ENCODE peak calls at places on chromosomes 16 and 17, in six cellular contexts. One of them, this sample, is unnamed.

GRCh38 chr17:22695228-22695619 is 1002.9 kb downstream of the KCNJ18 start:
- DNase-seq in breast epithelium: no peak
- DNase-seq in small intestine: no peak
- DNase-seq in left lung: no peak
- DNase-seq in BJ: no peak
- DNase-seq in aorta: no peak
- DNase-seq in this sample: no peak

GRCh38 chr16:85216522-85217375 is 104.5 kb upstream of the CIBAR2 start:
- DNase-seq in BJ: no peak
- DNase-seq in left lung: no peak
- DNase-seq in aorta: no peak
- DNase-seq in breast epithelium: no peak
- DNase-seq in small intestine: no peak
- DNase-seq in this sample: no peak

GRCh38 chr17:76179496-76180467 is 38.7 kb upstream of the FOXJ1 start:
- DNase-seq in small intestine: peak; percentile 41
- DNase-seq in BJ: no peak
- DNase-seq in aorta: no peak
- DNase-seq in breast epithelium: no peak
- DNase-seq in left lung: no peak
- DNase-seq in this sample: no peak

GRCh38 chr17:59369026-59369724 is 37.7 kb downstream of the YPEL2 start:
- DNase-seq in breast epithelium: no peak
- DNase-seq in BJ: no peak
- DNase-seq in aorta: no peak
- DNase-seq in left lung: no peak
- DNase-seq in small intestine: no peak
- DNase-seq in this sample: no peak

GRCh38 chr16:63719926-63720325 is 1401.9 kb downstream of the CDH11 start:
- DNase-seq in BJ: no peak
- DNase-seq in breast epithelium: no peak
- DNase-seq in left lung: no peak
- DNase-seq in small intestine: peak; percentile 91
- DNase-seq in aorta: no peak
- DNase-seq in this sample: no peak

GRCh38 chr17:72388765-72389473 is 268.1 kb downstream of the SOX9 start:
- DNase-seq in aorta: no peak
- DNase-seq in small intestine: no peak
- DNase-seq in BJ: no peak
- DNase-seq in left lung: no peak
- DNase-seq in breast epithelium: no peak
- DNase-seq in this sample: no peak

GRCh38 chr17:8475820-8476219 is 40.1 kb downstream of the NDEL1 start:
- DNase-seq in BJ: no peak
- DNase-seq in small intestine: no peak
- DNase-seq in aorta: peak; percentile 30
- DNase-seq in left lung: no peak
- DNase-seq in breast epithelium: no peak
- DNase-seq in this sample: no peak

GRCh38 chr16:84065536-84066132 is 23.0 kb upstream of the SLC38A8 start:
- DNase-seq in breast epithelium: no peak
- DNase-seq in BJ: no peak
- DNase-seq in aorta: no peak
- DNase-seq in small intestine: peak; percentile 68
- DNase-seq in left lung: no peak
- DNase-seq in this sample: peak; percentile 14

GRCh38 chr17:4808378-4808767 is 1.4 kb downstream of the PLD2 start:
- DNase-seq in BJ: no peak
- DNase-seq in aorta: peak; percentile 63
- DNase-seq in small intestine: no peak
- DNase-seq in breast epithelium: peak; percentile 80
- DNase-seq in left lung: no peak
- DNase-seq in this sample: no peak

GRCh38 chr16:78729687-78730086 is 630.2 kb downstream of the WWOX start:
- DNase-seq in BJ: no peak
- DNase-seq in left lung: no peak
- DNase-seq in small intestine: no peak
- DNase-seq in breast epithelium: no peak
- DNase-seq in aorta: no peak
- DNase-seq in this sample: no peak

GRCh38 chr16:79408355-79408754 is 192.2 kb downstream of the MAF start:
- DNase-seq in left lung: no peak
- DNase-seq in breast epithelium: no peak
- DNase-seq in BJ: no peak
- DNase-seq in small intestine: no peak
- DNase-seq in aorta: no peak
- DNase-seq in this sample: no peak

GRCh38 chr16:75244225-75244792 is 7.1 kb downstream of the BCAR1 start:
- DNase-seq in left lung: peak; percentile 60
- DNase-seq in breast epithelium: no peak
- DNase-seq in aorta: peak; percentile 92
- DNase-seq in small intestine: no peak
- DNase-seq in BJ: no peak
- DNase-seq in this sample: no peak
- H3K36me3 ChIP-seq in left lung: no peaks in the 10 kb centered on the region
- H3K36me3 ChIP-seq in breast epithelium: no peaks in the 10 kb centered on the region
- H3K36me3 ChIP-seq in aorta: no peaks in the 10 kb centered on the region
- H3K36me3 ChIP-seq in small intestine: no peaks in the 10 kb centered on the region
- H3K36me3 ChIP-seq in BJ: peaks cover 38% of the 10 kb centered on the region
- H3K36me3 ChIP-seq in this sample: no peaks in the 10 kb centered on the region

DNA sequence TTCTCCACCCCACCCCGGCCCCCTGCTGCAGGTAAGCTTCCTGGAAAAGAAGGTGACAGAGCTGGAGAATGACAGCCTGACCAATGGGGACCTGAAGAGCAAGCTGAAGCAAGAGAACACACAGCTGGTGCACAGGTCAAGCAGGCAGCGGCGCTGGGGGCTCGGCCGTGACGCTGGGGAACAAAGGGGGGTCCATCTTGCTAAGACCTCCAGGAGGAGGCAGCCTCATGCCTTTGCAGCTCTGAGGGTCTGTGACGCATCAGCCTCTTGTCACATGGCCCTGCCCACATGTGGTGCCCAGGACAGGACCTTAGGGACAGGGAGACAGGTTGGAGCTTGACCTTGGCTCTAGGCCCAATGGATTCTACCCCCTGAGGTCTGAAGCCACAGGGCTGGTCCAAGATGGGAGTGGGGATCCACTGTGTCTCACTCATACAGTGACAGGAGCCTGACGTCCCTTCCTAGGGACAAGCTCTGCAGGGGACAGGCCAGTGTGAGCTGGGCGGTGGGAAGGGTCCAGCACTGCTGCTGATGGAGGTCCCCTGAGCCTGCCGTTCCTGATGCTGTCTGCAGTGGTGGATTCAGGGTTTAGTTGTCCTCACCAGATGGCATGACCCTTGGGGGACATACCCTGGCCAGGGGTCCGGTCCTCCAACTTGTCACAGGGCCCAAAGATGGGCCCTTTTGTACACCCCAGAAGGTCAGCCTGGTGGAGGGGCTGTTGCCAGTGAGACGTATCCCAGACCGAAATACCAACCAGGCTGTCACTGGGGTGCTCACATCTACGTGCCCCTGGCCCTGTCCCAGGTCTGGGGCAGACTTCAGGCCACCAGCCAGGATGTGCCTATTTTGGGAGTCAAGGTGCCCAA is 132.6 kb downstream of the RAB11FIP4 start:
- DNase-seq in small intestine: no peak
- DNase-seq in BJ: no peak
- DNase-seq in left lung: no peak
- DNase-seq in aorta: no peak
- DNase-seq in breast epithelium: no peak
- DNase-seq in this sample: no peak
- H3K36me3 ChIP-seq in small intestine: peaks cover 11% of the 10 kb centered on the region
- H3K36me3 ChIP-seq in BJ: no peaks in the 10 kb centered on the region
- H3K36me3 ChIP-seq in left lung: no peaks in the 10 kb centered on the region
- H3K36me3 ChIP-seq in aorta: no peaks in the 10 kb centered on the region
- H3K36me3 ChIP-seq in breast epithelium: no peaks in the 10 kb centered on the region
- H3K36me3 ChIP-seq in this sample: no peaks in the 10 kb centered on the region

GRCh38 chr16:22353933-22354541 is 20.4 kb downstream of the CDR2 start:
- DNase-seq in aorta: no peak
- DNase-seq in left lung: no peak
- DNase-seq in breast epithelium: no peak
- DNase-seq in small intestine: peak; percentile 35
- DNase-seq in BJ: no peak
- DNase-seq in this sample: peak; percentile 65

GRCh38 chr16:22353188-22353919 is 21.1 kb downstream of the CDR2 start:
- DNase-seq in small intestine: peak; percentile 94
- DNase-seq in left lung: no peak
- DNase-seq in aorta: no peak
- DNase-seq in breast epithelium: no peak
- DNase-seq in BJ: peak; percentile 86
- DNase-seq in this sample: no peak

GRCh38 chr16:22352119-22352518 is 22.3 kb downstream of the CDR2 start:
- DNase-seq in BJ: no peak
- DNase-seq in aorta: no peak
- DNase-seq in breast epithelium: no peak
- DNase-seq in left lung: no peak
- DNase-seq in small intestine: no peak
- DNase-seq in this sample: no peak

GRCh38 chr16:22355487-22355908 is 18.9 kb downstream of the CDR2 start:
- DNase-seq in BJ: no peak
- DNase-seq in left lung: no peak
- DNase-seq in small intestine: no peak
- DNase-seq in aorta: no peak
- DNase-seq in breast epithelium: no peak
- DNase-seq in this sample: no peak

GRCh38 chr16:22352726-22353125 is 21.7 kb downstream of the CDR2 start:
- DNase-seq in left lung: no peak
- DNase-seq in small intestine: no peak
- DNase-seq in breast epithelium: no peak
- DNase-seq in aorta: no peak
- DNase-seq in BJ: no peak
- DNase-seq in this sample: no peak
- H3K36me3 ChIP-seq in left lung: no peaks in the 10 kb centered on the region
- H3K36me3 ChIP-seq in small intestine: peaks cover 3% of the 10 kb centered on the region
- H3K36me3 ChIP-seq in breast epithelium: no peaks in the 10 kb centered on the region
- H3K36me3 ChIP-seq in aorta: peaks cover 4% of the 10 kb centered on the region
- H3K36me3 ChIP-seq in BJ: peaks cover 10% of the 10 kb centered on the region
- H3K36me3 ChIP-seq in this sample: peaks cover 2% of the 10 kb centered on the region

DNA sequence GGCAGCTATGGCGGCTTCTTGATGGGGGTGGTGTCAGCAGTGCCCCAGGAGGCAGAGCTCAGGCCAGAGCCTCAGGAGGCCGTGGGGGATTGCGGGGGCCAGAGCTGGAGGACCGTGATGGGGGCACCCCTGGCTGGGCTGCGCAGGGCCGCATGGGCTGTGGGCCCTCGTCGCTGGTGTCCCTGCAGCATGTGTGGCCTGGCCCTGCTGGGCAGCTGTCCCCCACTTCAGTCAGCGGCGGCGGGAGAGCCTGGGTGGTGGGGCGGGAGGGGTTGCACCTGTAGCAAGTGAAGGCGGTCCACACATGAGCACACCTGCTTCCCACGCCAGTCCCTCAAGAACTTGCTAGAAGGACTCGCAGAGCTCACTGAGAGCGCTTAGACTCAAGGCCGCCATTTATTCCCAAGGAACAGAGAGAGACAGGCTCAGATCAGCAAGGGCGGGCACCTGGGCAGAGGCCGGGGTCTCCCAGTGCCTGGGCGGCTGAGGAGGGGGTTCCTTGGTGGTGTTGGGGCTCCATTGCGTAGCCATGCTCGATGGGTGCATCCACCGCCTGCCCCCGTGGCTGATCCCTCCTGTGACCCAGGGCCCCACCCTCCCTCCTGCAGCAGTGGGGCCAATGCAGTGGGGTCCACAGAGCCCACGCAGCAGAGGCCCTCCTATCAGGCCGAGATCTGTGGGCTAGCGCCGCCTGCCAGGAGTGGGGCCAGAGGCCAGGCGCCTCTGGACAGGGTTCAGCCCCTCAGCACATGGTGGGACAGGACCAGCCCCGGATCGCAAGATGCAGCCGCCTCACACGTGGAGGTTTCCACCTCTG is 15.7 kb downstream of the PRSS27 start:
- DNase-seq in small intestine: no peak
- DNase-seq in left lung: peak; percentile 67
- DNase-seq in BJ: no peak
- DNase-seq in aorta: no peak
- DNase-seq in breast epithelium: no peak
- DNase-seq in this sample: no peak
- H3K36me3 ChIP-seq in small intestine: peaks cover 15% of the 10 kb centered on the region
- H3K36me3 ChIP-seq in left lung: no peaks in the 10 kb centered on the region
- H3K36me3 ChIP-seq in BJ: peaks cover 32% of the 10 kb centered on the region
- H3K36me3 ChIP-seq in aorta: peaks cover 4% of the 10 kb centered on the region
- H3K36me3 ChIP-seq in breast epithelium: peaks cover 23% of the 10 kb centered on the region
- H3K36me3 ChIP-seq in this sample: peaks cover 1% of the 10 kb centered on the region

GRCh38 chr16:89556750-89557149 is 3.7 kb upstream of the RPL13 start:
- DNase-seq in small intestine: no peak
- DNase-seq in breast epithelium: no peak
- DNase-seq in left lung: no peak
- DNase-seq in aorta: no peak
- DNase-seq in BJ: no peak
- DNase-seq in this sample: no peak
- H3K36me3 ChIP-seq in small intestine: no peaks in the 10 kb centered on the region
- H3K36me3 ChIP-seq in breast epithelium: peaks cover 5% of the 10 kb centered on the region
- H3K36me3 ChIP-seq in left lung: no peaks in the 10 kb centered on the region
- H3K36me3 ChIP-seq in aorta: peaks cover 4% of the 10 kb centered on the region
- H3K36me3 ChIP-seq in BJ: peaks cover 21% of the 10 kb centered on the region
- H3K36me3 ChIP-seq in this sample: peaks cover 5% of the 10 kb centered on the region

GRCh38 chr16:22337849-22338248 is 36.6 kb downstream of the CDR2 start:
- DNase-seq in left lung: no peak
- DNase-seq in breast epithelium: no peak
- DNase-seq in small intestine: no peak
- DNase-seq in aorta: no peak
- DNase-seq in BJ: no peak
- DNase-seq in this sample: no peak

GRCh38 chr16:22337045-22337444 is 37.4 kb downstream of the CDR2 start:
- DNase-seq in left lung: no peak
- DNase-seq in small intestine: no peak
- DNase-seq in aorta: no peak
- DNase-seq in breast epithelium: no peak
- DNase-seq in BJ: no peak
- DNase-seq in this sample: no peak

GRCh38 chr16:22333457-22333994 is 36.3 kb downstream of the POLR3E start:
- DNase-seq in BJ: no peak
- DNase-seq in breast epithelium: no peak
- DNase-seq in left lung: no peak
- DNase-seq in aorta: peak; percentile 78
- DNase-seq in small intestine: no peak
- DNase-seq in this sample: no peak

GRCh38 chr16:22335668-22336246 is 38.5 kb downstream of the POLR3E start:
- DNase-seq in small intestine: no peak
- DNase-seq in breast epithelium: no peak
- DNase-seq in aorta: no peak
- DNase-seq in BJ: no peak
- DNase-seq in left lung: no peak
- DNase-seq in this sample: no peak

GRCh38 chr16:22336581-22336980 is 37.8 kb downstream of the CDR2 start:
- DNase-seq in aorta: no peak
- DNase-seq in breast epithelium: no peak
- DNase-seq in left lung: no peak
- DNase-seq in BJ: no peak
- DNase-seq in small intestine: no peak
- DNase-seq in this sample: no peak
- H3K36me3 ChIP-seq in aorta: peaks cover 4% of the 10 kb centered on the region
- H3K36me3 ChIP-seq in breast epithelium: no peaks in the 10 kb centered on the region
- H3K36me3 ChIP-seq in left lung: no peaks in the 10 kb centered on the region
- H3K36me3 ChIP-seq in BJ: peaks cover 12% of the 10 kb centered on the region
- H3K36me3 ChIP-seq in small intestine: peaks cover 17% of the 10 kb centered on the region
- H3K36me3 ChIP-seq in this sample: peaks cover 2% of the 10 kb centered on the region

GRCh38 chr16:60929-61878 is 7.6 kb downstream of the SNRNP25 start:
- DNase-seq in small intestine: no peak
- DNase-seq in left lung: peak; percentile 69
- DNase-seq in aorta: peak; percentile 52
- DNase-seq in BJ: no peak
- DNase-seq in breast epithelium: no peak
- DNase-seq in this sample: no peak
- H3K36me3 ChIP-seq in small intestine: no peaks in the 10 kb centered on the region
- H3K36me3 ChIP-seq in left lung: no peaks in the 10 kb centered on the region
- H3K36me3 ChIP-seq in aorta: peaks cover 17% of the 10 kb centered on the region
- H3K36me3 ChIP-seq in BJ: peaks cover 71% of the 10 kb centered on the region
- H3K36me3 ChIP-seq in breast epithelium: peaks cover 12% of the 10 kb centered on the region
- H3K36me3 ChIP-seq in this sample: peaks cover 3% of the 10 kb centered on the region

GRCh38 chr16:2902337-2903130 is 9.2 kb upstream of the FLYWCH1 start:
- DNase-seq in breast epithelium: no peak
- DNase-seq in small intestine: no peak
- DNase-seq in left lung: no peak
- DNase-seq in BJ: no peak
- DNase-seq in aorta: no peak
- DNase-seq in this sample: no peak
- H3K36me3 ChIP-seq in breast epithelium: no peaks in the 10 kb centered on the region
- H3K36me3 ChIP-seq in small intestine: no peaks in the 10 kb centered on the region
- H3K36me3 ChIP-seq in left lung: no peaks in the 10 kb centered on the region
- H3K36me3 ChIP-seq in BJ: peaks cover 4% of the 10 kb centered on the region
- H3K36me3 ChIP-seq in aorta: no peaks in the 10 kb centered on the region
- H3K36me3 ChIP-seq in this sample: peaks cover 1% of the 10 kb centered on the region

This sample was measured in kidney epithelial cell.